ENCODE peak calls at places on chromosomes 16 and 17, in five cellular contexts. F is tibial nerve, B is A549, O is thyroid gland, Q is uterus. H is an unnamed sample.

GRCh38 chr16:21645261-21645721 is 7.1 kb downstream of the IGSF6 start:
- DNase-seq in O (no peak), B (no peak), Q (no peak), F (no peak), H (peak)

GRCh38 chr17:12659500-12659899 is 6.2 kb upstream of the MYOCD start:
- DNase-seq in F (no peak), Q (peak), B (peak), O (no peak), H (no peak)

GRCh38 chr17:68682913-68683312 is 81.7 kb upstream of the FAM20A start:
- DNase-seq in O (no peak), Q (no peak), B (no peak), F (no peak), H (no peak)

GRCh38 chr17:46264456-46265198 is 30.3 kb upstream of the LRRC37A start:
- DNase-seq in F (no peak), O (no peak), Q (no peak), B (peak), H (no peak)

GRCh38 chr16:29974291-29975133 is 844 bp downstream of the TAOK2 start:
- DNase-seq in F (no peak), B (no peak), Q (peak), O (peak), H (no peak)

GRCh38 chr17:28348979-28349378 is 8.3 kb downstream of the POLDIP2 start:
- DNase-seq in F (no peak), O (no peak), B (no peak), Q (no peak), H (no peak)

GRCh38 chr17:42315402-42316156 is 27.3 kb downstream of the STAT5A start:
- DNase-seq in F (no peak), Q (no peak), O (no peak), B (no peak), H (peak)

GRCh38 chr17:83203073-83203471 is 123.7 kb downstream of the METRNL start:
- DNase-seq in F (peak), Q (peak), B (no peak), O (peak), H (no peak)

GRCh38 chr17:79826210-79826680 is 13.0 kb downstream of the CBX4 start:
- DNase-seq in F (no peak), O (no peak), B (no peak), Q (no peak), H (no peak)

GRCh38 chr16:2874032-2874431 is 9.0 kb upstream of the FLYWCH2 start:
- DNase-seq in B (no peak), F (no peak), Q (no peak), O (no peak), H (no peak)

GRCh38 chr16:67848118-67848517 is 625 bp upstream of the CENPT start:
- DNase-seq in B (no peak), F (no peak), Q (no peak), O (no peak), H (no peak)

GRCh38 chr16:51698647-51699046 is 547.6 kb upstream of the SALL1 start:
- DNase-seq in B (no peak), O (no peak), Q (no peak), F (no peak), H (no peak)

GRCh38 chr17:2412561-2413021 is 11.7 kb upstream of the MNT start:
- DNase-seq in O (no peak), F (no peak), B (no peak), Q (no peak), H (no peak)

GRCh38 chr16:30010817-30011504 is at the start of gene DOC2A:
- DNase-seq in O (no peak), Q (no peak), B (no peak), F (no peak), H (no peak)

GRCh38 chr17:17926840-17927449 is 45.3 kb downstream of the TOM1L2 start:
- DNase-seq in F (no peak), Q (peak), O (no peak), B (no peak), H (no peak)

GRCh38 chr16:11312718-11313492 is 31.8 kb upstream of the PRM1 start:
- DNase-seq in Q (peak), F (no peak), B (peak), O (peak), H (peak)

GRCh38 chr17:19753049-19753444 is 4.9 kb upstream of the ALDH3A1 start:
- DNase-seq in B (peak), F (no peak), O (peak), Q (no peak), H (peak)

GRCh38 chr17:28334666-28335200 is 539 bp downstream of the IFT20 start:
- DNase-seq in O (no peak), Q (no peak), F (no peak), B (no peak), H (no peak)

GRCh38 chr17:83116783-83117555 is 37.6 kb downstream of the METRNL start:
- DNase-seq in Q (no peak), F (no peak), B (no peak), O (no peak), H (no peak)

GRCh38 chr17:43431741-43432523 is 33.1 kb downstream of the ARL4D start:
- DNase-seq in F (no peak), O (no peak), Q (peak), B (no peak), H (no peak)

GRCh38 chr16:86365513-86366040 is 144.8 kb upstream of the FOXF1 start:
- DNase-seq in F (no peak), B (no peak), O (no peak), Q (no peak), H (no peak)

DNA sequence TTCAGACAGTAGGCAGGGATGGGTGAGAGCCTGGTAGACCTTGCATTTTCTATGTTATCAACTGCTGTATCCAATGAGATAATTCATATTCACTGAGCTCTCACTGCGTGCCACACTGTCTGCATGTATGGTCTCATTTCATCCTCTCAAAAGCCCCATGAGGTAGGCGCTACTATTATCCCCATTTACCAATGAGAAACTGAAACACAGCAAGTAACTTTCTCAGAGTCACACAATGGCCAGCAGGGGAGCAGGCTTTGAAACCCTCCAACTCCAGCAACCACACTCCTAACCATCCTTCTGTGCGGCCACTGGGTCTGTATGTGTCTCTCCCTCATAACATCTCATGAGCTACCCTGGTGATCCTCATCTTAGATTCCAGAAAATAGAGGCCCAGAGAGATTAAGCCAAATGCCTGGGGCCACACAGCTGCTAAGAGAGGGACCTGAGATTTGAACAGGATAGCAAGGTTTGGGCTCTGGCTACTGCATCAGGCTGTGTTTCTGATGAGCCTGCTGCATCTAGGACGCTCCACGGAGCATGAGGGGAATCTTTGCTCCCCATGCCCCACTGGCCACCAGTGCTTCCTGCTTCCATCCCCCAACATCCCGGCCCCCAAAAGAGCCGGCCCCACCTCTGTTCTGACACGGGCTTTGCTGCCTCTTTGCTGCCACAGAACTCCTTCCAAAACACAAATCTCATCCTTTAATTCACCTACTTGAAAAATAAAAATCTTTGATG is 3.2 kb downstream of the CCR7 start:
- DNase-seq in F (no peak), B (peak), Q (no peak), O (no peak), H (peak)
- TF ChIP-seq POLR2A in F (no peak), B (no peak), Q (no peak), O (no peak), H (no peak)

GRCh38 chr16:72736074-72736473 is 311.9 kb downstream of the ZFHX3 start:
- DNase-seq in Q (no peak), O (peak), B (no peak), F (no peak), H (no peak)
- TF ChIP-seq POLR2A in Q (no peak), O (no peak), B (no peak), F (no peak), H (no peak)

GRCh38 chr17:59848385-59848668 is 44.4 kb downstream of the TUBD1 start:
- DNase-seq in F (no peak), O (no peak), B (no peak), Q (no peak), H (no peak)

GRCh38 chr17:59842901-59843652 is 49.7 kb downstream of the TUBD1 start:
- DNase-seq in Q (no peak), F (no peak), O (peak), B (peak), H (no peak)

GRCh38 chr17:59844884-59845594 is 47.7 kb downstream of the TUBD1 start:
- DNase-seq in O (no peak), Q (no peak), F (no peak), B (peak), H (no peak)

GRCh38 chr17:59846391-59847165 is 46.2 kb downstream of the TUBD1 start:
- DNase-seq in O (peak), Q (peak), F (no peak), B (peak), H (no peak)

GRCh38 chr17:59845595-59846390 is 47.0 kb downstream of the TUBD1 start:
- DNase-seq in Q (no peak), F (no peak), O (peak), B (peak), H (no peak)
- TF ChIP-seq POLR2A in Q (no peak), F (no peak), O (peak), B (no peak), H (no peak)

GRCh38 chr17:62093188-62094155 is 28.4 kb upstream of the MED13 start:
- DNase-seq in O (no peak), B (peak), F (no peak), Q (no peak), H (no peak)
- TF ChIP-seq POLR2A in O (no peak), B (no peak), F (no peak), Q (no peak), H (no peak)

GRCh38 chr17:32445976-32446375 is 1.7 kb downstream of the PSMD11 start:
- DNase-seq in B (peak), Q (no peak), F (no peak), O (no peak), H (peak)

GRCh38 chr17:32445497-32445896 is 1.2 kb downstream of the PSMD11 start:
- DNase-seq in O (no peak), B (no peak), F (no peak), Q (no peak), H (peak)

GRCh38 chr17:32445075-32445427 is 741 bp downstream of the PSMD11 start:
- DNase-seq in O (no peak), Q (no peak), F (no peak), B (peak), H (peak)

GRCh38 chr17:32443827-32444300 is 446 bp upstream of the PSMD11 start:
- DNase-seq in O (no peak), B (no peak), Q (no peak), F (no peak), H (no peak)

DNA sequence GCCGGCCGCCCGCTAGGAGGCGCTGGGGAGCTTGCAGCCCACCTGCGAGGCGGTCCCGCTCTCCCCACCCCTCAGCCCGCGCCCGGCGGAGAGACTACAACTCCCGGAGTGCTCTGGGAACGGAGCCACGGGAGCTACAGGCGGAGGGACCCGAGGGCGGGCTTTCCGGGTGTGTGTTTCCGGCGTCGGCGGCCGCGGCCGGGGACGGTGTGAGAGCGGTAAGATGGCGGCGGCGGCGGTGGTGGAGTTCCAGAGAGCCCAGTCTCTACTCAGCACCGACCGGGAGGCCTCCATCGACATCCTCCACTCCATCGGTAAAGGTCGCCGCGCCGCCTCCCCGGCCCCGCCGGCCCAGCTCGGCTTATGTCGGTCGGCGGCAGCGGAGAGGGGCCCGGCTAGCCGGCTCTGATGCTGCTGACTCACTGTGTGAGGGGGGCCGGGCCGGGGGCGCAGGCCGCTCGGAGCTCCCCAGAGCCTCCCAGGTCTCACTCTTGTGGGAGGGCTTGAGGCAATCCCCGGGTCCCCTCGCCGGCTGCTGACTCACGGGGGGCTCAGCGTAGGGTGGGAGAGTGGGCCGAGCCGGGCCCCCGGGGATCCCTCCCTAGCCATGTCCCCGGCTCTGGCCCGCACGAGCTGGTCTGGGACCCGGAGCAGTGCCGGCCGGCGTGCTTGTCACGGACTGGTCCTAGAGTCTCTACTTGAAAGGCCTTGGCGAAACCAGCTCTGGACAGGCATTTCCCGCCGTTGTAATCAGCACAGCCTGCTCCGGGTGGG is at the start of gene PSMD11:
- DNase-seq in F (peak), Q (peak), O (peak), B (peak), H (peak)
- TF ChIP-seq POLR2A in F (peak), Q (peak), O (peak), B (peak), H (peak)

DNA sequence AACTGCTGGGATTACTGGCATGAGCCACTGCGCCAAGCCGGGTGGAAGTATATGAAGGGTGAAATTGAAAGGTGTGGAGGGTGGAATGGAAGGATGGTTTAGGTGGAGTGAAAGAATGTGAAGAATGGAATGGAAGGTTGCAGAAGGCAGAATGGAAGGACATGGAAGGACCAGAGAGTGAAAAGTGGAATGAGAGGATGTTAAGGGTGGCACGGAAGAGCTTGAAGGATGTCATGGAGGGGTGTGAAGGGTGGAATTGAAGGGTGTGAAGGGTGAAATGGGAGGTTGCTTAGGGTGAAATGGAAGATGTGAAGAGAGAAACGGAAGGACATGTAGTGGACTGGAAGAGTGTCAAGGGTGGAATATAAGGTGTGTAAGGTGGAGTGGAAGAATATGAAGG is 16.2 kb downstream of the MIS12 start:
- DNase-seq in B (no peak), F (no peak), Q (no peak), O (no peak), H (no peak)
- TF ChIP-seq POLR2A in B (no peak), F (no peak), Q (no peak), O (no peak), H (no peak)

GRCh38 chr17:57985675-57985974 is 2.4 kb downstream of the VEZF1 start:
- DNase-seq in Q (no peak), F (no peak), B (peak), O (no peak), H (peak)

GRCh38 chr17:57987582-57988300 is at the start of gene VEZF1:
- DNase-seq in F (peak), O (peak), Q (peak), B (peak), H (peak)

GRCh38 chr17:57988301-57989010 is 402 bp upstream of the VEZF1 start:
- DNase-seq in F (peak), O (peak), Q (peak), B (peak), H (peak)

GRCh38 chr17:57984936-57985674 is 2.9 kb downstream of the VEZF1 start:
- DNase-seq in Q (no peak), F (no peak), O (peak), B (no peak), H (no peak)

DNA sequence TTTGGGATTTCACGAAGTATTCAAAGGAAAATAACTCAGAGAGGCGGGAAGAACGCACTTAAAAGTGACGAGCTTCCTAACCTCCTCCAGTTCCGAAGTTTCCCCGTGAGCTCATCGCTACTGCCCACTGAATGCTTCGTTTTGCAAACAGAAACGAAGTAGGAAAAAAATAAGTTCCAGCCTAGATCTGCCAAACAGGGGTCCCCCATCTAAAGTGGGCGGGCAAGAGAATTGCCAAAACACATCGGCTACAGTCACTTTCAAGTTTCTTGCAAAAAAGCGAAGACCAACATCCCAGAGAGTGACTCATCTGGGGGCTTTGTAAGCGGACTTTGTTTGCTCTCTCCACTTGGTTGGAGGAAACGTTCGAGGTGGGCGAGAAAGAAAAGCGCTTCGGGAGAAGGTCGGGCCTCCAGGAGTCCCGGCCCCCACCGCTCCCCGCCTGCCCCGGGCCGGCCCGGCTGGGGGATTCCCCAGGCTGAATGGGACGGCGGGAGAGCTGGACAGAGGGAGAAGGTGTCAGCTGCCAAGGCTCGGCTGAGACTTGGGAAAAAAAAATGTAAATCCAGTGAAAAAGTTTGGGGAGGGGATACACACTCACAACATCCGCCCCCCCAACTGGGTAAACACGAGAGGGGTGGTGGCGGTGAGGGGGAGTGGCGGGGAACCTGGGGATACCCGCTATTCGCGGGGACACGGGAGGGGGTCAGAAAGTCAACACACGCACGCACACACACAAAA is 1.0 kb downstream of the VEZF1 start:
- DNase-seq in B (peak), Q (peak), F (no peak), O (peak), H (peak)
- TF ChIP-seq POLR2A in B (no peak), Q (peak), F (peak), O (peak), H (no peak)

GRCh38 chr17:76451480-76451879 is 1.5 kb downstream of the UBE2O start:
- DNase-seq in O (no peak), B (no peak), Q (no peak), F (no peak), H (peak)

GRCh38 chr17:76452102-76452645 is 778 bp downstream of the UBE2O start:
- DNase-seq in O (no peak), Q (no peak), B (no peak), F (no peak), H (peak)

GRCh38 chr17:76453431-76453743 is 435 bp upstream of the UBE2O start:
- DNase-seq in F (no peak), Q (no peak), O (no peak), B (no peak), H (no peak)

GRCh38 chr17:76449126-76449525 is 3.8 kb downstream of the UBE2O start:
- DNase-seq in B (no peak), O (no peak), Q (no peak), F (no peak), H (no peak)

GRCh38 chr17:76452646-76453430 is at the start of gene UBE2O:
- DNase-seq in B (peak), Q (peak), O (peak), F (peak), H (peak)
- TF ChIP-seq POLR2A in B (peak), Q (peak), O (peak), F (peak), H (peak)

GRCh38 chr17:38918129-38918913 is 7.1 kb upstream of the LASP1NB start:
- DNase-seq in Q (no peak), F (no peak), O (no peak), B (no peak), H (peak)

GRCh38 chr17:38919316-38920078 is 5.9 kb upstream of the LASP1NB start:
- DNase-seq in F (no peak), B (no peak), Q (no peak), O (no peak), H (no peak)

GRCh38 chr17:38917259-38917658 is 8.2 kb upstream of the LASP1NB start:
- DNase-seq in F (no peak), B (no peak), O (no peak), Q (no peak), H (no peak)

GRCh38 chr17:38920374-38921291 is 4.8 kb upstream of the LASP1NB start:
- DNase-seq in F (no peak), B (no peak), Q (no peak), O (no peak), H (no peak)

GRCh38 chr17:38918916-38919315 is 6.5 kb upstream of the LASP1NB start:
- DNase-seq in O (no peak), F (no peak), Q (no peak), B (no peak), H (no peak)
- TF ChIP-seq POLR2A in O (no peak), F (no peak), Q (no peak), B (no peak), H (no peak)

DNA sequence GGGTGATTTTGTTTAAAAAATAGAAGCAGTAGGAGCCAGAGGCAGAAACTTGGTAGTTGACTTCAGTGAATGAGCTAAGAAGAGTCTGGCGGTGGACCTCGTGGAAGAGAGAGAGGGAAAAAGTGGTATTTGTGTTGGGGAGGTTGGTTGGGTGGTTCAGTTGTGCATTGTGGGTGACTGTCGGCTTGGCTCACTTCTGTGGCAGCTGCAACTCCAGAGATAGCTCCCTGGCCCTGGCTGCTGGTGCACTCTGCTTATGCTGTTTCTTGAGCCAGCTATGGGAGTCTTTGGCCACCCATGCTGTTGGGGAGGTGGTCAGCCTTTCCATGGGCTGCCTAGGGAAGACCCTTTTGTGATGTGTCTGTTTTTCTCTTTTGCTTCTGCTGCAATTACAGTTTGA is 50.4 kb upstream of the CRISPLD2 start:
- DNase-seq in B (no peak), O (no peak), Q (no peak), F (no peak), H (no peak)
- TF ChIP-seq POLR2A in B (no peak), O (no peak), Q (no peak), F (no peak), H (no peak)